ENCODE peak calls at places on chromosome 19, in seven cellular contexts. R, K, T, G, Q, O and J are unnamed samples.

GRCh38 chr19:51148571-51148970 is 6.5 kb downstream of the SIGLEC7 start:
- DNase-seq in R (no peak), Q (no peak), G (no peak), T (no peak), K (no peak), O (no peak), J (no peak)

GRCh38 chr19:33251076-33251475 is 25.4 kb upstream of the SLC7A10 start:
- DNase-seq in Q (no peak), O (peak), T (no peak), R (no peak), G (no peak), K (no peak), J (no peak)

GRCh38 chr19:44260343-44260681 is 626 bp downstream of the ZNF233 start:
- DNase-seq in T (no peak), R (no peak), G (no peak), K (no peak), Q (peak), O (no peak), J (no peak)

GRCh38 chr19:54109651-54110050 is 5.8 kb downstream of the TFPT start:
- DNase-seq in O (no peak), Q (no peak), R (no peak), G (no peak), K (no peak), T (no peak), J (no peak)

GRCh38 chr19:38395381-38396127 is 7.1 kb downstream of the SPRED3 start:
- DNase-seq in R (no peak), O (no peak), G (no peak), T (no peak), K (no peak), Q (no peak), J (no peak)

GRCh38 chr19:23554548-23554947 is 132.5 kb downstream of the ZNF675 start:
- DNase-seq in K (no peak), R (no peak), T (no peak), O (no peak), G (no peak), Q (no peak), J (no peak)

GRCh38 chr19:49840321-49840720 is 10.6 kb upstream of the PTOV1 start:
- DNase-seq in O (no peak), T (no peak), G (no peak), R (no peak), K (no peak), Q (no peak), J (no peak)

GRCh38 chr19:12766051-12766521 is 9.3 kb downstream of the HOOK2 start:
- DNase-seq in R (peak), G (no peak), Q (peak), T (peak), K (peak), O (peak), J (peak)

GRCh38 chr19:50932690-50933083 is 20.2 kb downstream of the KLK5 start:
- DNase-seq in G (no peak), O (no peak), T (no peak), K (no peak), R (no peak), Q (no peak), J (no peak)

GRCh38 chr19:6059996-6060599 is 50.2 kb downstream of the RFX2 start:
- DNase-seq in R (no peak), T (peak), K (no peak), G (no peak), O (no peak), Q (peak), J (no peak)

GRCh38 chr19:2246801-2247361 is 2.2 kb upstream of the AMH start:
- DNase-seq in G (no peak), Q (no peak), R (no peak), T (no peak), O (peak), K (peak), J (no peak)

GRCh38 chr19:12880551-12881171 is 588 bp downstream of the DNASE2 start:
- DNase-seq in Q (peak), O (peak), T (peak), K (no peak), G (no peak), R (peak), J (no peak)

GRCh38 chr19:1854542-1855039 is 6.3 kb upstream of the REXO1 start:
- DNase-seq in T (no peak), O (peak), G (no peak), Q (peak), R (no peak), K (peak), J (no peak)

DNA sequence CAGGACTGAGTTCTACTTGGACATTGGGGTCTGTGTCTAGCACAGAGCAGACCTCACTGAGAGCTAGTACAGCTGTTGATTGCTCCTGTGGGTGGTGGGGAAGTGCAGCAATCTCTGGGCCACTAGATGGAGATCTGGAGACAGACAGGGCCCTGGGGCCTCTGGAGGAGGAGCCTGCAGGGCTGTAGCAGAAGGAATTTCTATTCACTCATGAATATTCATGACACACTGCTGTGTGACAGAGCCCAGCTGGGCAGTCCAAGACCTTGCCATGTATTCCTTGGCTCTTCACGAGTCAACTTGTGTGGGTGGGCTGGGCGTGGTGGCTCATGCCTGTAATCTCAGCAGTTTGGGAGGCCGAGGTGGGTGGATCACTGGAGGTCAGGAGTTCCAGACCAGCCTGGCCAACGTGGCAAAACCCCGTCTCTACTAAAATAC is 37.5 kb downstream of the SUGP2 start:
- DNase-seq in Q (peak), T (no peak), O (no peak), G (peak), K (peak), R (peak), J (peak)
- TF ChIP-seq CTCF in Q (peak), T (peak), O (no peak), G (peak), K (peak), R (peak), J (peak)

DNA sequence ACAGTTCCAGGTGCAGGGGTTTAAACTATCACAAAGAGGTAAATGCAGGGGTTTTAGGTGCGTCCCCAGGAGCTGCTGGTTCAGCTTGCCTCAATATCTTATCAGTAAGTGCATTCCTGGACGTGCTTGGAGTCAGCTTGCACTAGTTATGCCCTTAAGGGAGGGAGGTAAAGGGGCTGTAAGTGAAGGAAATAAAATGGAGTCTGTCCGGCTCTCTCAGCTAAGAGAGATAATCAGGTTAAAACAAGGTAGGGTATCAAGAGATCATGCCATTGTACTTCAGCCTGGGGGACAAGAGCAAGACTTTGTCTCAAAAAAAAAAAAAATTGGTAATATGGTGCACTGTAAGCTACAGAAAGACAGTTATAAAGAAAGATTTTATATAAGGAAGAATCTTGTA is 69.7 kb downstream of the ZNF100 start:
- DNase-seq in T (no peak), K (no peak), G (no peak), Q (no peak), O (no peak), R (no peak), J (no peak)
- TF ChIP-seq CTCF in T (no peak), K (no peak), G (no peak), Q (no peak), O (no peak), R (no peak), J (no peak)

DNA sequence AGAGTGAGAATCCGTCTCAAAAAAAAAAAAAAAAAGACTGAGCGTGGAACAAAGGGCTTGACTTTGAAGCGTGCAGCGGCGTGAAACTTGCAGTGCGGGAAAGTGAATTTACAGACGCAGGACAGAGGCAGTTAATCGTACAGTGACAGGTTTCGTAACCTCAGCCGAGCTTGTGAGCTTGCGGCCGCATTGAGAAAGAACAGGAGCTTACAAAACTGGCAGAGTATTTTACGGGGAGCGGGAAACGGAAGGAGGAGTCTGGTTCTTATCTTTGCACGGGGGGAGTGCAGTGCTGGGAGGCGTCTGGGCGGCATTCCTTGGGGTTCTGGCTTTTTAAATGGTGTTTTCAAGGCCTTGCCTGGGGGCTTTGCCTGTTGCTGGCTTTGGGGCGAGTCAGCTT is 6.0 kb upstream of the BSG start:
- DNase-seq in G (no peak), Q (no peak), T (no peak), R (no peak), K (no peak), O (no peak), J (no peak)
- TF ChIP-seq CTCF in G (no peak), Q (no peak), T (no peak), R (no peak), K (no peak), O (no peak), J (no peak)

GRCh38 chr19:4063369-4064072 is 3.2 kb downstream of the ZBTB7A start:
- DNase-seq in O (no peak), R (peak), Q (peak), K (no peak), T (no peak), G (no peak), J (no peak)
- TF ChIP-seq CTCF in O (no peak), R (no peak), Q (no peak), K (no peak), T (no peak), G (no peak), J (no peak)

GRCh38 chr19:4136680-4137088 is 12.8 kb upstream of the MAP2K2 start:
- DNase-seq in K (no peak), T (no peak), O (no peak), R (no peak), G (no peak), Q (no peak), J (no peak)

GRCh38 chr19:4144666-4145261 is 8.7 kb upstream of the CREB3L3 start:
- DNase-seq in O (no peak), R (no peak), Q (peak), T (no peak), K (no peak), G (no peak), J (no peak)

GRCh38 chr19:4138445-4138844 is 14.5 kb upstream of the MAP2K2 start:
- DNase-seq in O (no peak), T (no peak), Q (no peak), R (no peak), G (no peak), K (no peak), J (no peak)

GRCh38 chr19:4140237-4140711 is 13.2 kb upstream of the CREB3L3 start:
- DNase-seq in K (no peak), O (no peak), Q (peak), G (no peak), R (peak), T (no peak), J (peak)

GRCh38 chr19:4139614-4140236 is 13.7 kb upstream of the CREB3L3 start:
- DNase-seq in T (peak), G (no peak), R (peak), O (peak), K (peak), Q (peak), J (peak)
- TF ChIP-seq CTCF in T (peak), G (peak), R (peak), O (peak), K (peak), Q (peak), J (peak)

GRCh38 chr19:40807147-40808020 is 8.4 kb downstream of the EGLN2 start:
- DNase-seq in T (no peak), K (no peak), R (no peak), O (peak), Q (peak), G (no peak), J (no peak)
- TF ChIP-seq CTCF in T (no peak), K (peak), R (peak), O (no peak), Q (peak), G (no peak), J (peak)

GRCh38 chr19:35986664-35987570 is 8.1 kb upstream of the SDHAF1 start:
- DNase-seq in G (no peak), K (peak), O (no peak), R (no peak), T (no peak), Q (peak), J (no peak)
- TF ChIP-seq CTCF in G (no peak), K (no peak), O (no peak), R (no peak), T (no peak), Q (no peak), J (no peak)

GRCh38 chr19:10872551-10873107 is 1.3 kb downstream of the CARM1 start:
- DNase-seq in K (no peak), G (no peak), T (no peak), R (peak), O (no peak), Q (no peak), J (no peak)

GRCh38 chr19:10870501-10870954 is 825 bp upstream of the CARM1 start:
- DNase-seq in Q (no peak), O (no peak), R (no peak), G (no peak), K (no peak), T (no peak), J (no peak)

GRCh38 chr19:10870955-10871603 is at the start of gene CARM1:
- DNase-seq in R (peak), G (peak), O (peak), K (peak), T (peak), Q (peak), J (peak)

GRCh38 chr19:10874019-10874418 is 2.7 kb downstream of the CARM1 start:
- DNase-seq in R (no peak), G (no peak), T (no peak), O (no peak), Q (peak), K (no peak), J (no peak)

GRCh38 chr19:10871711-10872550 is 578 bp downstream of the CARM1 start:
- DNase-seq in R (peak), O (peak), T (peak), G (no peak), K (peak), Q (peak), J (no peak)
- TF ChIP-seq CTCF in R (peak), O (no peak), T (peak), G (no peak), K (peak), Q (peak), J (peak)

DNA sequence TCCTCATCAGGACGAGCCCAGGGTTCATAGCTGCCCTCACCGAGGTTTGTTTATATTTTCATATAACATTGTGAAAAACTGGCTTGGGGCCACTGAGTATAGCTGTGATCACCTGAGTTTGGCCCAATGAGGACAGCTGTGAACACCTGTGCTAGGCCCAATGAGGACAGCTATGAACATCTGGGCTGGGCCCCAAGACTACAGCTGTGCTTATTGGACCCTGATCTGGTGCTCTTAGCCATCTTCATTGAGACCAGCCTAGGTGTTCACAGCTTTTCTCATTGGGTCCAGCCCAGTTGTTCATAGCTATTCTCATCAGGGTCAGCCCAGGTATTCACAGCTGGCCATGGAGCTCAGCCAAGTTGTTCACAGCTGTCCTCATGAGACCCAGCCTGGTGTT is 1167.3 kb downstream of the UQCRFS1 start:
- DNase-seq in T (no peak), K (no peak), R (no peak), G (no peak), O (no peak), Q (no peak), J (no peak)
- TF ChIP-seq CTCF in T (no peak), K (no peak), R (no peak), G (no peak), O (no peak), Q (no peak), J (no peak)

DNA sequence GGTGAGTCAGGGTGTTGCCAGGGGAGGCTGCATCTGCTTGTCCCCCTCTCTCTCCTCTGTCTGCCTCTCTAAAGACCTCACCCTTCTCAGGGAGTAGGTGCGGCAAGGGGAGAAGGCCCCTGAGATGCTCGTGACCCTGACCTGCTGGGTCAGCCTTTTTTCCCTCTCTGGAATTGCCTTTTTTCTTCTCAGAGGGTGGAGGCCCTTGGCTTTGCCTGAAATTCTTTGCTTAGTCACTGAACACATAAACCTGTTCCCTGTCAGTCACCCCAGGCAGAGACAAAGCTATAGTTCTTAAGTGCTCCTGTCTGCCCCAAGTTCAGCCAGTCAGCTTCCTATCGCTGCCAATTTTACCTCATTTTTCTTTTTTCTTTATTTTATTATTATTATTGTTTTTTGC is 35.2 kb upstream of the PEG3 start:
- DNase-seq in G (no peak), T (no peak), R (no peak), Q (no peak), O (no peak), K (no peak), J (no peak)
- TF ChIP-seq CTCF in G (no peak), T (no peak), R (no peak), Q (no peak), O (no peak), K (no peak), J (no peak)